ENCODE peak calls at places on chromosomes 12 and 14, in four cellular contexts. X is PC-9, G is AG09309, D is astrocyte of the cerebellum. Q is an unnamed sample.

GRCh38 chr12:1794440-1795090 is 25.8 kb upstream of the LRTM2 start:
- DNase-seq in D (no peak), G (no peak), X (no peak), Q (no peak)

GRCh38 chr14:29654910-29655590 is 272.6 kb downstream of the PRKD1 start:
- DNase-seq in X (no peak), G (no peak), D (no peak), Q (no peak)

GRCh38 chr12:53300187-53300586 is 692 bp downstream of the MYG1 start:
- DNase-seq in D (no peak), X (no peak), G (no peak), Q (no peak)

GRCh38 chr12:27333311-27334009 is 824 bp downstream of the BMAL2 start:
- DNase-seq in D (no peak), X (no peak), G (no peak), Q (no peak)

GRCh38 chr14:92793709-92794546 is at the start of gene GOLGA5:
- DNase-seq in X (peak), D (peak), G (peak), Q (peak)

GRCh38 chr14:105864651-105865265 is 338.4 kb downstream of the TMEM121 start:
- DNase-seq in D (no peak), X (no peak), G (no peak), Q (no peak)

GRCh38 chr14:68911594-68912227 is 67.4 kb downstream of the ACTN1 start:
- DNase-seq in D (peak), X (peak), G (no peak), Q (peak)

GRCh38 chr12:40668095-40668494 is 24.1 kb upstream of the CNTN1 start:
- DNase-seq in G (no peak), X (no peak), D (no peak), Q (no peak)

GRCh38 chr12:113184098-113184899 is 979 bp downstream of the DDX54 start:
- DNase-seq in G (no peak), X (no peak), D (no peak), Q (no peak)

GRCh38 chr12:100970894-100971293 is 176.3 kb downstream of the ANO4 start:
- DNase-seq in X (no peak), D (no peak), G (no peak), Q (no peak)

GRCh38 chr12:50043854-50044253 is 13.5 kb upstream of the ASIC1 start:
- DNase-seq in D (no peak), G (no peak), X (no peak), Q (no peak)

GRCh38 chr12:117098361-117099217 is 627 bp downstream of the TESC start:
- DNase-seq in X (no peak), G (no peak), D (no peak), Q (no peak)

GRCh38 chr14:94421316-94421715 is 31.3 kb downstream of the SERPINA11 start:
- DNase-seq in D (no peak), X (no peak), G (no peak), Q (no peak)

GRCh38 chr14:94426526-94426925 is 26.1 kb downstream of the SERPINA11 start:
- DNase-seq in D (no peak), X (no peak), G (no peak), Q (no peak)

GRCh38 chr14:94424371-94424770 is 28.2 kb downstream of the SERPINA11 start:
- DNase-seq in D (no peak), G (no peak), X (no peak), Q (no peak)

GRCh38 chr14:94427016-94427613 is 25.5 kb downstream of the SERPINA11 start:
- DNase-seq in G (no peak), X (no peak), D (no peak), Q (no peak)

GRCh38 chr14:94423465-94424056 is 29.0 kb downstream of the SERPINA11 start:
- DNase-seq in G (peak), D (peak), X (no peak), Q (peak)
- H3K4me3 ChIP-seq in G (no peak), D (no peak), X (no peak), Q (no peak)

GRCh38 chr12:9104087-9104486 is 11.6 kb downstream of the A2M start:
- DNase-seq in X (no peak), G (no peak), D (no peak), Q (no peak)

GRCh38 chr12:9104767-9105423 is 10.8 kb downstream of the A2M start:
- DNase-seq in D (no peak), G (no peak), X (no peak), Q (no peak)

GRCh38 chr12:9101018-9101687 is 14.6 kb downstream of the A2M start:
- DNase-seq in G (no peak), D (no peak), X (no peak), Q (no peak)

GRCh38 chr12:9106067-9106466 is 9.7 kb downstream of the A2M start:
- DNase-seq in G (no peak), X (no peak), D (no peak), Q (no peak)

GRCh38 chr12:9103050-9103854 is 12.5 kb downstream of the A2M start:
- DNase-seq in D (no peak), G (no peak), X (no peak), Q (no peak)
- TF ChIP-seq CTCF in D (no peak), G (no peak), X (peak), Q (no peak)

GRCh38 chr14:61593330-61593729 is 102.0 kb upstream of the HIF1A start:
- DNase-seq in D (no peak), G (no peak), X (no peak), Q (no peak)
- H3K4me3 ChIP-seq in D (no peak), G (no peak), X (no peak), Q (no peak)

DNA sequence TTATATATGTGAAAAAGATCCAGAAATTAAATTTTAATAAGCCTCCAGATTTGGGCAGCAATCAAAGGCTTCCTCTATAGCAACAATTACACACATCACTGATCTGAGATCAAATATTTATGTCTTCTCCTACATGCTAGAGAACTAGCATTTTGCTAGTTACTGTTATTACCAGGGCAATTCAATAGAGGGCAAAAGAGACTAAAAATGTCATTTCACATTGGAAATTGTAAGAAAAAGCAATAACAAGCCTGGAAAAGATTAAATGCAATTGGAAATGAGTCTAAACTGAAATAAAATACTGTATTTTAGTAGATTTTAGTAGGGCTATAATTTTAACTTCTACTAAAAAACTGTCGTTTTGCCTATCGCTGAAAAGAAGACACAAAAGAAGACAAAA is 32.6 kb upstream of the ANO6 start:
- DNase-seq in X (no peak), G (no peak), D (no peak), Q (no peak)
- TF ChIP-seq CTCF in X (peak), G (peak), D (peak), Q (peak)

DNA sequence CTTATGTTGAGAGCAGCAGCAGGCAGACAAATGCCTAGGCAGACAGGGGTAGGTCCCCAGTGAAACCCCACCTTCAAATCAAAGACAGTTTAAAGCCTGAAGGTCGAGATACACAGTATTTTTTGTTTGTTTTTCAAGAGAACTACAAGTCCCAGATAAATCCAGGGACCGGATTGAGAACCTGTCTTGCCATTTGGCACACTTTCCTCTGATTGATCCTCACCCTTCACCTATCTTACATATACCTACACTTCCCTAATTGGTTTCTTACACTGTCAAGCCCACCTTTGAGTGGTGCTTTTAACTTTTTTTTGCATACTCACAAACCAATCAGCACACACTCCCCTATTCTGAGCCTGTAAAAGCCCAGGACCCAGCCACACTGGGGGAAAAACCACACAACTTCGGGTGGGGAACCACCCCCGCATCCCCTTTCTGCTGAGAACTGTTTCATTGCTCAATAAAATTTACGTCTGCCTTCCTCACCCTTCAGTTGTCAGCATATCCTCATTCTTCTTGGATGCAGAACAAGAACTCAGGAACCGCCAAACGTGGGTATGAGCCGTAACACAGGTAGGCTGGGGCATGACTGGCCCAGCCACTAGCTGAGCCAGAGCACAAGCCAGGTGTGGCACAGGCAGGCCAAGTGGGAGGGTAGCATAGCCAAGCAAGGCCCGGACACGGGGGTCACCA is 11.1 kb downstream of the DICER1 start:
- DNase-seq in X (no peak), G (no peak), D (no peak), Q (no peak)
- H3K4me3 ChIP-seq in X (no peak), G (no peak), D (no peak), Q (no peak)

DNA sequence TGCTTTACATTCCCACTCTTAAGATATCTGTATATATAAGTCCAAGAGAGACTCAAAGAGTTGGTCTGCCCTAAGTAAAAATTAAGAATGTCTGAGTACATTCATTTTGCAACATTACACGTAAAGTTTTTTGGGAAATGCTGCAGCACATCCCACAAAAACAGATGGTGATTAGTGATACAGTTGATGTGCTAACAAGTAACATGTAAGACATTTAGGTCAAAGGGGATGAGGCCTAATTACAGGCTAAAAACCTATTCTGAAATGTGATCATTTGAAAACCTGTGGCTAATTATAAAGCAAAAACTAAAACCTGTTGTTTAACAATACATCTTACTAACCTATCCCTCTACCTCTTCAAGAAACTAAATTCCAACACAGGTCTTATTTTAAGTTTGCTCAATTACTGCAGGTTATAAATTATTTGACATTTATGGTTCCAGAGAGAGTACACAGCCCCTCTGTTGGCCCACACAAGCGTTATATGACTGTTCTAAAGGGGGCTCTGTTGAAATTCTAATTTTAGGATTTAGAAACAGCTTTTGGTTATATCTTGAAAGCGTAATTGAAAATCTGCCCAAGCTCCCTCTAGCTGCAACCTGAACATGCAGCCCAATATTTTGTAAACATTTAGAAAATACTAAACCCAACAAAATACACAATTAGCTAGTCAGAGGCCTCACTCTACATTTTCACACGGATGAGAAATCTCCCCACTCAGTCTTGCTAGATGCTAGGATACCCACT is 42.9 kb downstream of the BRAP start:
- DNase-seq in G (no peak), D (no peak), X (no peak), Q (no peak)
- TF ChIP-seq CTCF in G (no peak), D (peak), X (no peak), Q (no peak)

DNA sequence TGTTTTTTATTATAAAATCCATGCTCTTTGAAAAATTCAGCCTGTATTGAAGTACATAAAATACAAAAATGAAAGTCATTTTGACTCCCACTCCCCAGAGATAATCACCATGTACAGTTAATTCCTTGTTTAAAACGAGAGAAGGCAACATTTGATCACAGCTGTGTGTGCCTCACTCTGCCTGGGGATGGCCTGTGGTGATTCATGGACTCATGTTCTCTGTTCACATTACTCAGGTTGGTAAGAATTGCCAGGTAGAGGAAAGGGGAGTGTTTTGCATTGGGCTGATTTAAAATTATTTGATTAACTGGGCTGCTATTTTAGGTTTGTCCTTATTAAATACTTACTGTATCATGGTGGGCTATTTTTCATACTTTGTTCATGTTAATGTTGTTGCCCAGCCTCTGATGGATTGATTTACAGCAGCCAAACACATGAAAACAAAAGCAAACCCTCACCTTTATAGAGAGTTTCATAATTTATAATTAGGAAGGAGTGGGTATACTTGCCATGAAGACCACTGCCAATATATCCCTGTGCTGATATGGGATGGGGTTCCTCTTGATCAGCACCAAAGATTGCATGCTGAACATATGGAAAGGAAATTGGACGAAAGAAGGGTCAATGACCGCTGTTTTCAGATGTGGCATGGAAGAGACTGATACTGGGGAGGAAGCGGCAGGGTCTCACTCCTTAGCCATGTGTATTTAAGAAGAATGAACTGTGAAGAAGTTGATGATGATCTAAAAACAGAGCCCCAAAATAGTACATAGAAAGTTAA is 3.0 kb downstream of the ZBTB1 start:
- DNase-seq in G (no peak), X (peak), D (no peak), Q (no peak)
- H3K4me3 ChIP-seq in G (no peak), X (peak), D (no peak), Q (peak)

GRCh38 chr12:58811346-58811745 is 109.0 kb downstream of the LRIG3 start:
- DNase-seq in X (no peak), D (no peak), G (no peak), Q (no peak)
- TF ChIP-seq CTCF in X (no peak), D (no peak), G (no peak), Q (no peak)

DNA sequence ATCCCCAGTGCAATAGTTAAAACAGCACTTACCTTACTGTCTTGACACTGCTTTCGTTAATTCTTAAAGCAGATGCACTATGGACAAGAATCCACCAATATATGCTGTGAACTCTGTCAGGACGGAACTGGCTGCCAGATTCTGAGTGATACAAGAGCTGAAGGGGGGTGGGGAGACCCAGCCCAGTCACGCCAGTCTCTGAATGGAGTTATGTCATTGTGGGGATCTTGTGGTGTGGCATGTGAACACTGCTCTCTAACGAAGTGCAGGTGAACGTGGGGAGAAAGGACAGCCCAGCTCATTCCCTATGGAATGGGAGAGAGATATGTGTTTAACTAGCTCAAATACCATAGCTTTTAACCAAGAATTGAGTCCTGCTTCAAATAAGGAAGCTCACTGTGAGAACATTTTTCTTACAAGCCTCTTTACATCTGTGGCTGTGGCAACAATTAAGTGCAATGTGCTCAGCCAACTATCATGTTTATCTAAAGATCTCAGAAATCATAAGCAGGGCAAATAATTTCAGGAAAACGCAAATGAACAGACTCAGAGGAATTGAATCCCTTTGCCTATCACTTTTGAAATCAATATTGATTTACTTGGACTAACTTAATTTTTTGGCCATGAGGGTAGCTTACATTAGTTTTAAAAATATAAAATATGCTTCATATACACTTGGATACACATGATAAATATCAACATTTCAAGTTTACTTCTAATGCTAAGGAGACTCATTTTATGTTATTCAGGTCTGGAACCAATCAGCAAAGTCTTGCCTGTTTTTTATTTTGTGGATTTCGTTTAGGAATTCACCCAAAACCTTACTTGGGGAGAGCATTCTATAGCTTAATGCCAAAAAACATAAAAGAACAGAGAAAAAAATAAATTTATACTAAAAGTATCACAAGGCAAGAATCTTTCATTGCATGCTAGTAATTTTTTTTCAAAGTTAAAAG is at the start of gene LUM:
- DNase-seq in D (no peak), X (no peak), G (peak), Q (peak)
- H3K4me3 ChIP-seq in D (peak), X (no peak), G (peak), Q (peak)

GRCh38 chr12:6883683-6884082 is 10.6 kb upstream of the SPSB2 start:
- DNase-seq in G (no peak), D (no peak), X (no peak), Q (no peak)
- TF ChIP-seq CTCF in G (no peak), D (no peak), X (no peak), Q (no peak)

Q was measured in HFF-Myc.